ENCODE peak calls at places on chromosomes 5 and 9, in nine cellular contexts. One of them, this sample, is unnamed.

GRCh38 chr9:115109486-115109885 is 8.5 kb downstream of the TNC start:
- DNase-seq in right cardiac atrium: no peak
- DNase-seq in NCI-H460: no peak
- DNase-seq in T-helper 22 cell: no peak
- DNase-seq in stimulated activated naive B cell treated with anti-CD40 and anti-IgM and Interleukin-4, amounts not matched to agents 10 μg/mL and 1 μg/mL and 100 μg/mL, for 72 hours: no peak
- DNase-seq in lower leg skin: no peak
- DNase-seq in fibroblast of mammary gland: peak; percentile 70
- DNase-seq in psoas muscle: no peak
- DNase-seq in foreskin fibroblast: peak; percentile 74
- DNase-seq in this sample: no peak

GRCh38 chr5:1793301-1793740 is 6.3 kb downstream of the MRPL36 start:
- DNase-seq in lower leg skin: no peak
- DNase-seq in foreskin fibroblast: peak; percentile 40
- DNase-seq in NCI-H460: no peak
- DNase-seq in T-helper 22 cell: no peak
- DNase-seq in right cardiac atrium: no peak
- DNase-seq in psoas muscle: no peak
- DNase-seq in stimulated activated naive B cell treated with anti-CD40 and anti-IgM and Interleukin-4, amounts not matched to agents 10 μg/mL and 1 μg/mL and 100 μg/mL, for 72 hours: no peak
- DNase-seq in fibroblast of mammary gland: peak; percentile 63
- DNase-seq in this sample: no peak

GRCh38 chr5:173618927-173619519 is 2.6 kb upstream of the BOD1 start:
- DNase-seq in T-helper 22 cell: peak; percentile 1
- DNase-seq in psoas muscle: no peak
- DNase-seq in lower leg skin: no peak
- DNase-seq in stimulated activated naive B cell treated with anti-CD40 and anti-IgM and Interleukin-4, amounts not matched to agents 10 μg/mL and 1 μg/mL and 100 μg/mL, for 72 hours: peak; percentile 33
- DNase-seq in NCI-H460: peak; percentile 70
- DNase-seq in fibroblast of mammary gland: peak; percentile 62
- DNase-seq in right cardiac atrium: no peak
- DNase-seq in foreskin fibroblast: peak; percentile 74
- DNase-seq in this sample: peak; percentile 54

GRCh38 chr9:88652876-88653275 is 117.9 kb downstream of the NXNL2 start:
- DNase-seq in foreskin fibroblast: peak; percentile 64
- DNase-seq in NCI-H460: no peak
- DNase-seq in psoas muscle: no peak
- DNase-seq in stimulated activated naive B cell treated with anti-CD40 and anti-IgM and Interleukin-4, amounts not matched to agents 10 μg/mL and 1 μg/mL and 100 μg/mL, for 72 hours: no peak
- DNase-seq in T-helper 22 cell: no peak
- DNase-seq in right cardiac atrium: no peak
- DNase-seq in fibroblast of mammary gland: peak; percentile 56
- DNase-seq in lower leg skin: no peak
- DNase-seq in this sample: no peak

GRCh38 chr5:63205976-63206375 is 627.4 kb downstream of the LRRC70 start:
- DNase-seq in lower leg skin: no peak
- DNase-seq in fibroblast of mammary gland: no peak
- DNase-seq in foreskin fibroblast: no peak
- DNase-seq in stimulated activated naive B cell treated with anti-CD40 and anti-IgM and Interleukin-4, amounts not matched to agents 10 μg/mL and 1 μg/mL and 100 μg/mL, for 72 hours: no peak
- DNase-seq in right cardiac atrium: no peak
- DNase-seq in NCI-H460: no peak
- DNase-seq in T-helper 22 cell: no peak
- DNase-seq in psoas muscle: no peak
- DNase-seq in this sample: no peak

GRCh38 chr9:4662989-4663792 is 1.1 kb downstream of the PLPP6 start:
- DNase-seq in lower leg skin: peak; percentile 88
- DNase-seq in foreskin fibroblast: peak; percentile 26
- DNase-seq in NCI-H460: no peak
- DNase-seq in psoas muscle: no peak
- DNase-seq in fibroblast of mammary gland: no peak
- DNase-seq in right cardiac atrium: no peak
- DNase-seq in stimulated activated naive B cell treated with anti-CD40 and anti-IgM and Interleukin-4, amounts not matched to agents 10 μg/mL and 1 μg/mL and 100 μg/mL, for 72 hours: no peak
- DNase-seq in T-helper 22 cell: no peak
- DNase-seq in this sample: no peak

GRCh38 chr5:126471875-126472537 is 48.8 kb downstream of the GRAMD2B start:
- DNase-seq in stimulated activated naive B cell treated with anti-CD40 and anti-IgM and Interleukin-4, amounts not matched to agents 10 μg/mL and 1 μg/mL and 100 μg/mL, for 72 hours: no peak
- DNase-seq in T-helper 22 cell: no peak
- DNase-seq in lower leg skin: no peak
- DNase-seq in fibroblast of mammary gland: peak; percentile 86
- DNase-seq in foreskin fibroblast: peak; percentile 85
- DNase-seq in psoas muscle: no peak
- DNase-seq in right cardiac atrium: no peak
- DNase-seq in NCI-H460: no peak
- DNase-seq in this sample: no peak

GRCh38 chr9:70410368-70410767 is 4.1 kb downstream of the KLF9 start:
- DNase-seq in T-helper 22 cell: no peak
- DNase-seq in foreskin fibroblast: peak; percentile 68
- DNase-seq in psoas muscle: no peak
- DNase-seq in NCI-H460: no peak
- DNase-seq in fibroblast of mammary gland: peak; percentile 71
- DNase-seq in stimulated activated naive B cell treated with anti-CD40 and anti-IgM and Interleukin-4, amounts not matched to agents 10 μg/mL and 1 μg/mL and 100 μg/mL, for 72 hours: no peak
- DNase-seq in lower leg skin: no peak
- DNase-seq in right cardiac atrium: no peak
- DNase-seq in this sample: no peak

GRCh38 chr9:113237026-113237425 is 15.7 kb downstream of the SLC31A1 start:
- DNase-seq in stimulated activated naive B cell treated with anti-CD40 and anti-IgM and Interleukin-4, amounts not matched to agents 10 μg/mL and 1 μg/mL and 100 μg/mL, for 72 hours: no peak
- DNase-seq in psoas muscle: no peak
- DNase-seq in T-helper 22 cell: no peak
- DNase-seq in NCI-H460: no peak
- DNase-seq in lower leg skin: no peak
- DNase-seq in foreskin fibroblast: no peak
- DNase-seq in fibroblast of mammary gland: no peak
- DNase-seq in right cardiac atrium: no peak
- DNase-seq in this sample: no peak

GRCh38 chr5:179238628-179238970 is 106.7 kb downstream of the ADAMTS2 start:
- DNase-seq in stimulated activated naive B cell treated with anti-CD40 and anti-IgM and Interleukin-4, amounts not matched to agents 10 μg/mL and 1 μg/mL and 100 μg/mL, for 72 hours: no peak
- DNase-seq in foreskin fibroblast: no peak
- DNase-seq in fibroblast of mammary gland: no peak
- DNase-seq in psoas muscle: no peak
- DNase-seq in lower leg skin: peak; percentile 45
- DNase-seq in T-helper 22 cell: no peak
- DNase-seq in right cardiac atrium: peak; percentile 11
- DNase-seq in NCI-H460: no peak
- DNase-seq in this sample: no peak

GRCh38 chr5:10701567-10702039 is 59.4 kb downstream of the DAP start:
- DNase-seq in psoas muscle: no peak
- DNase-seq in right cardiac atrium: no peak
- DNase-seq in foreskin fibroblast: peak; percentile 69
- DNase-seq in lower leg skin: no peak
- DNase-seq in fibroblast of mammary gland: peak; percentile 70
- DNase-seq in NCI-H460: peak; percentile 53
- DNase-seq in stimulated activated naive B cell treated with anti-CD40 and anti-IgM and Interleukin-4, amounts not matched to agents 10 μg/mL and 1 μg/mL and 100 μg/mL, for 72 hours: no peak
- DNase-seq in T-helper 22 cell: no peak
- DNase-seq in this sample: peak; percentile 24

GRCh38 chr5:151319334-151319733 is 15.8 kb upstream of the SLC36A3 start:
- DNase-seq in foreskin fibroblast: peak; percentile 18
- DNase-seq in psoas muscle: no peak
- DNase-seq in NCI-H460: peak; percentile 15
- DNase-seq in stimulated activated naive B cell treated with anti-CD40 and anti-IgM and Interleukin-4, amounts not matched to agents 10 μg/mL and 1 μg/mL and 100 μg/mL, for 72 hours: no peak
- DNase-seq in T-helper 22 cell: no peak
- DNase-seq in lower leg skin: no peak
- DNase-seq in right cardiac atrium: peak; percentile 78
- DNase-seq in fibroblast of mammary gland: peak; percentile 14
- DNase-seq in this sample: no peak

GRCh38 chr9:126664893-126665695 is 51.4 kb downstream of the LMX1B start:
- DNase-seq in lower leg skin: no peak
- DNase-seq in foreskin fibroblast: no peak
- DNase-seq in T-helper 22 cell: no peak
- DNase-seq in psoas muscle: no peak
- DNase-seq in NCI-H460: no peak
- DNase-seq in right cardiac atrium: no peak
- DNase-seq in stimulated activated naive B cell treated with anti-CD40 and anti-IgM and Interleukin-4, amounts not matched to agents 10 μg/mL and 1 μg/mL and 100 μg/mL, for 72 hours: no peak
- DNase-seq in fibroblast of mammary gland: no peak
- DNase-seq in this sample: no peak

GRCh38 chr5:34692781-34693180 is 36.7 kb downstream of the RAI14 start:
- DNase-seq in stimulated activated naive B cell treated with anti-CD40 and anti-IgM and Interleukin-4, amounts not matched to agents 10 μg/mL and 1 μg/mL and 100 μg/mL, for 72 hours: no peak
- DNase-seq in psoas muscle: no peak
- DNase-seq in T-helper 22 cell: no peak
- DNase-seq in lower leg skin: peak; percentile 32
- DNase-seq in fibroblast of mammary gland: no peak
- DNase-seq in NCI-H460: no peak
- DNase-seq in right cardiac atrium: no peak
- DNase-seq in foreskin fibroblast: no peak
- DNase-seq in this sample: no peak

GRCh38 chr5:39599721-39600431 is 175.1 kb upstream of the DAB2 start:
- DNase-seq in T-helper 22 cell: no peak
- DNase-seq in lower leg skin: no peak
- DNase-seq in psoas muscle: no peak
- DNase-seq in right cardiac atrium: no peak
- DNase-seq in stimulated activated naive B cell treated with anti-CD40 and anti-IgM and Interleukin-4, amounts not matched to agents 10 μg/mL and 1 μg/mL and 100 μg/mL, for 72 hours: no peak
- DNase-seq in NCI-H460: peak; percentile 35
- DNase-seq in fibroblast of mammary gland: peak; percentile 86
- DNase-seq in foreskin fibroblast: peak; percentile 92
- DNase-seq in this sample: no peak

GRCh38 chr5:171797563-171797962 is 11.9 kb downstream of the SMIM23 start:
- DNase-seq in T-helper 22 cell: no peak
- DNase-seq in stimulated activated naive B cell treated with anti-CD40 and anti-IgM and Interleukin-4, amounts not matched to agents 10 μg/mL and 1 μg/mL and 100 μg/mL, for 72 hours: no peak
- DNase-seq in lower leg skin: no peak
- DNase-seq in NCI-H460: no peak
- DNase-seq in psoas muscle: no peak
- DNase-seq in fibroblast of mammary gland: no peak
- DNase-seq in right cardiac atrium: no peak
- DNase-seq in foreskin fibroblast: no peak
- DNase-seq in this sample: no peak

GRCh38 chr9:130243015-130243881 is 22.3 kb upstream of the HMCN2 start:
- DNase-seq in right cardiac atrium: peak; percentile 91
- DNase-seq in T-helper 22 cell: peak; percentile 76
- DNase-seq in psoas muscle: peak; percentile 78
- DNase-seq in foreskin fibroblast: peak; percentile 59
- DNase-seq in stimulated activated naive B cell treated with anti-CD40 and anti-IgM and Interleukin-4, amounts not matched to agents 10 μg/mL and 1 μg/mL and 100 μg/mL, for 72 hours: peak; percentile 61
- DNase-seq in NCI-H460: peak; percentile 65
- DNase-seq in fibroblast of mammary gland: peak; percentile 41
- DNase-seq in lower leg skin: peak; percentile 97
- DNase-seq in this sample: peak; percentile 62

GRCh38 chr9:121853617-121854395 is 202.4 kb downstream of the DAB2IP start:
- DNase-seq in foreskin fibroblast: no peak
- DNase-seq in psoas muscle: no peak
- DNase-seq in fibroblast of mammary gland: no peak
- DNase-seq in T-helper 22 cell: no peak
- DNase-seq in right cardiac atrium: peak; percentile 55
- DNase-seq in stimulated activated naive B cell treated with anti-CD40 and anti-IgM and Interleukin-4, amounts not matched to agents 10 μg/mL and 1 μg/mL and 100 μg/mL, for 72 hours: no peak
- DNase-seq in lower leg skin: peak; percentile 61
- DNase-seq in NCI-H460: no peak
- DNase-seq in this sample: no peak

GRCh38 chr9:32389365-32389764 is 4.9 kb downstream of the ACO1 start:
- DNase-seq in NCI-H460: no peak
- DNase-seq in T-helper 22 cell: no peak
- DNase-seq in right cardiac atrium: no peak
- DNase-seq in stimulated activated naive B cell treated with anti-CD40 and anti-IgM and Interleukin-4, amounts not matched to agents 10 μg/mL and 1 μg/mL and 100 μg/mL, for 72 hours: no peak
- DNase-seq in fibroblast of mammary gland: no peak
- DNase-seq in lower leg skin: no peak
- DNase-seq in foreskin fibroblast: no peak
- DNase-seq in psoas muscle: no peak
- DNase-seq in this sample: no peak

GRCh38 chr5:175489693-175490443 is 11.5 kb downstream of the SFXN1 start:
- DNase-seq in right cardiac atrium: no peak
- DNase-seq in stimulated activated naive B cell treated with anti-CD40 and anti-IgM and Interleukin-4, amounts not matched to agents 10 μg/mL and 1 μg/mL and 100 μg/mL, for 72 hours: no peak
- DNase-seq in T-helper 22 cell: no peak
- DNase-seq in NCI-H460: no peak
- DNase-seq in psoas muscle: no peak
- DNase-seq in foreskin fibroblast: no peak
- DNase-seq in lower leg skin: no peak
- DNase-seq in fibroblast of mammary gland: no peak
- DNase-seq in this sample: no peak

GRCh38 chr9:89419978-89420394 is 77.9 kb downstream of the SEMA4D start:
- DNase-seq in foreskin fibroblast: no peak
- DNase-seq in stimulated activated naive B cell treated with anti-CD40 and anti-IgM and Interleukin-4, amounts not matched to agents 10 μg/mL and 1 μg/mL and 100 μg/mL, for 72 hours: peak; percentile 23
- DNase-seq in right cardiac atrium: no peak
- DNase-seq in lower leg skin: no peak
- DNase-seq in fibroblast of mammary gland: no peak
- DNase-seq in NCI-H460: no peak
- DNase-seq in T-helper 22 cell: no peak
- DNase-seq in psoas muscle: no peak
- DNase-seq in this sample: no peak

GRCh38 chr9:35385042-35385441 is 104.9 kb upstream of the RUSC2 start:
- DNase-seq in stimulated activated naive B cell treated with anti-CD40 and anti-IgM and Interleukin-4, amounts not matched to agents 10 μg/mL and 1 μg/mL and 100 μg/mL, for 72 hours: no peak
- DNase-seq in NCI-H460: no peak
- DNase-seq in psoas muscle: no peak
- DNase-seq in fibroblast of mammary gland: peak; percentile 74
- DNase-seq in right cardiac atrium: no peak
- DNase-seq in lower leg skin: no peak
- DNase-seq in foreskin fibroblast: peak; percentile 83
- DNase-seq in T-helper 22 cell: no peak
- DNase-seq in this sample: no peak